ENCODE peak calls at places on chromosomes 7 and 10, in six cellular contexts. A is K562, M is HepG2, Q is IMR-90, R is A549, X is GM12878. D is an unnamed sample.

GRCh38 chr7:17371656-17372524 is 73.4 kb downstream of the AHR start:
- DNase-seq in A (no peak), M (peak), Q (peak), R (peak), X (no peak), D (no peak)

GRCh38 chr7:26681819-26682418 is 182.5 kb downstream of the SKAP2 start:
- DNase-seq in Q (peak), M (no peak), X (no peak), R (peak), A (peak), D (peak)

GRCh38 chr7:33888206-33888605 is 17.1 kb upstream of the BMPER start:
- DNase-seq in M (no peak), Q (no peak), A (no peak), X (no peak), R (no peak), D (no peak)

GRCh38 chr10:109474817-109475216 is 448.5 kb downstream of the XPNPEP1 start:
- DNase-seq in X (no peak), R (no peak), M (no peak), A (no peak), Q (no peak), D (no peak)

GRCh38 chr7:93693796-93694195 is 119.3 kb upstream of the CALCR start:
- DNase-seq in M (no peak), Q (no peak), R (no peak), A (no peak), X (no peak), D (no peak)

GRCh38 chr10:4661572-4662255 is 164.3 kb upstream of the AKR1E2 start:
- DNase-seq in Q (no peak), X (no peak), M (peak), R (no peak), A (no peak), D (no peak)

GRCh38 chr10:61993676-61994401 is 92.3 kb downstream of the ARID5B start:
- DNase-seq in R (no peak), Q (no peak), X (no peak), A (no peak), M (no peak), D (no peak)

GRCh38 chr10:21285742-21286311 is 239.7 kb downstream of the SKIDA1 start:
- DNase-seq in R (peak), X (no peak), Q (peak), A (no peak), M (no peak), D (no peak)

GRCh38 chr7:55309040-55309991 is 55.8 kb upstream of the LANCL2 start:
- DNase-seq in A (no peak), R (no peak), Q (no peak), M (no peak), X (peak), D (no peak)

GRCh38 chr7:149355390-149356048 is 93.5 kb downstream of the ZNF783 start:
- DNase-seq in M (peak), Q (no peak), R (peak), A (peak), X (no peak), D (no peak)

GRCh38 chr10:113693348-113693747 is 13.6 kb downstream of the CASP7 start:
- DNase-seq in M (no peak), X (no peak), R (no peak), A (no peak), Q (no peak), D (no peak)

DNA sequence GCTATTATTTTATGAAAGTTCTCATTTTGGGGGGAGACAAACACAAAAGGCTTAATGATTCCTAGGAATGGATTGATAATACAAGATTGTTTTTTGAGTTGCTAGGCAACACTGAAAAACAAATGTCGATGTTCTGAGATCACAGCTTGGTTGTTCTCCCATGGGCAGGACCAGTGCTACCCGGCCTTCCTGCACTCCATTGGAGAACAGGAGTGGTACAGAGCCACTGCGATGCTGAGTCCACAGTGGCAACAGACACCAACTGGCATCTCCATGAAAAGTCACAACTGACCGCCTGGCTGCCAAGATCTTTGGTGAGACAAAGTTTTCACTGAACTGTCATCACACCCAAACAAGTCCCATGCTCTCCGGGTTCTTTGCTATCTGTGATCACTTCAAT is 68.9 kb upstream of the NMT2 start:
- DNase-seq in R (peak), X (no peak), A (peak), M (no peak), Q (peak), D (no peak)
- TF ChIP-seq CTCF in R (no peak), X (no peak), A (no peak), M (no peak), Q (no peak), D (no peak)

GRCh38 chr10:91350651-91351081 is 59.5 kb upstream of the HECTD2 start:
- DNase-seq in M (no peak), Q (no peak), X (no peak), A (no peak), R (no peak), D (no peak)

GRCh38 chr10:91344117-91344856 is 65.9 kb upstream of the HECTD2 start:
- DNase-seq in A (no peak), M (no peak), X (no peak), R (no peak), Q (no peak), D (no peak)

GRCh38 chr10:91345716-91346115 is 64.4 kb upstream of the HECTD2 start:
- DNase-seq in X (no peak), M (no peak), Q (peak), A (no peak), R (no peak), D (no peak)

GRCh38 chr10:91349381-91349780 is 60.8 kb upstream of the HECTD2 start:
- DNase-seq in X (no peak), A (no peak), Q (peak), M (no peak), R (peak), D (no peak)

GRCh38 chr10:91347529-91347928 is 62.6 kb upstream of the HECTD2 start:
- DNase-seq in Q (peak), R (no peak), A (no peak), M (no peak), X (no peak), D (no peak)
- TF ChIP-seq SMC3 in Q (no peak), R (no peak), A (no peak), M (no peak), X (no peak), D (no peak)

DNA sequence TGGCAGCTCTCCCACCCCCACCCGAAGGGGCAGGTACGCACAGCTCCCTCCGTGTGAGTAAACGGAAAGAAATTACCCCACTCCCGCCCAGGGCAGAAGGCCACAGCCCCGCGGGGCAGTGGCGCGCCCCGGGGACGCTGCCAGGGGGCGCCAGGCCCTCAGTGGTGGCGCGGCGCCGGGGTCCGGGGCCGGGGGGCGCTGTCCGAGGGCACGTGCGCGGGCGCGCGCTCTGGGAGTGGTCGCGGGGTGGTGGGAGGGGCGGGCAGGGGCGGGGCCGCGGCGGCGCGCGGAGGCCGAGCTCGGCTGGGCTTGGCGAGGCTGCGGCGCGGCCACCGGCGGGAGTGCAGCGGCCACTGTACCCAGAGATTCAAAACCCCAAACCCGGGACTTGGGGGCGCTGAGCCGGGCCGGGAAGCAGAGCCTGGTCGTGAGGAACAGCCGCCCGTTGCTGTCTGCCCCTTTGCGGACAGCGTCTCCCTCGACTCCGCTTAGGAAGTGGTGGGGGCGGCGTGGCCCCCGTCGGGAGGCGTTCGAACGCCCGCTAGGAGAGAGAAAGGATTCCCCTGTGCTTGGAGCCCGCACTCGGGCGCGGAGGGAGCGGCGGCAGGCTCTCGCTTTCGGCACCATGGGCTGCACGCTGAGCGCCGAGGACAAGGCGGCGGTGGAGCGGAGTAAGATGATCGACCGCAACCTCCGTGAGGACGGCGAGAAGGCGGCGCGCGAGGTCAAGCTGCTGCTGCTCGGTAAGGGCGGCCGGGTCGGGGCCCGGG is at the start of gene GNAI1:
- DNase-seq in X (no peak), R (peak), Q (peak), M (peak), A (no peak), D (peak)
- TF ChIP-seq CTCF in X (no peak), R (peak), Q (peak), M (peak), A (no peak), D (peak)

GRCh38 chr7:100051611-100052010 is 2.0 kb downstream of the ZSCAN21 start:
- DNase-seq in M (peak), Q (no peak), R (no peak), X (no peak), A (no peak), D (no peak)

GRCh38 chr7:100049441-100050291 is at the start of gene ZSCAN21:
- DNase-seq in Q (peak), M (peak), A (peak), X (peak), R (peak), D (peak)

GRCh38 chr7:100048680-100049079 is 894 bp upstream of the ZSCAN21 start:
- DNase-seq in A (no peak), M (no peak), R (no peak), X (no peak), Q (no peak), D (no peak)

GRCh38 chr7:100057006-100057405 is 7.4 kb downstream of the ZSCAN21 start:
- DNase-seq in M (no peak), A (no peak), Q (no peak), X (no peak), R (no peak), D (no peak)

DNA sequence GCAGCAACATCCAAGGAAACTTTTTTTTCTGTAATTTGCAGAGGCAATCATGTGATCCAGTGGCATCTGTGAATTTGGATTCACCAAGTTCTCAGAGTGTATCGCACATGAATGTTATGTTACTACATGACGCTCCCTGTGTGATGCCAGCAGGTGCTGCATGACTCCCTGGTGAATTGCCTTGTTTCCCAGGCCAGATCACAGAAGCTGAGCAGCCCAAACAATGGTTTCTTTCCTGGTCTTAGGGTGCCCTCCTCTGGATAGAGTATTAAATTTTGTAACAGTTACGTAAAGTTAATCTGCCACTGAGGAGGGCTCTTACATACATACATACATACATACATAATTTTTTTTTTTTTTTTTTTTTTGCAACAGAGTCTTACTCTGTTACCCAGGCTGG is 3.6 kb downstream of the ZSCAN21 start:
- DNase-seq in M (peak), Q (peak), A (no peak), X (no peak), R (peak), D (peak)
- TF ChIP-seq SMC3 in M (peak), Q (peak), A (peak), X (no peak), R (peak), D (peak)

D was measured in SK-N-SH.